ENCODE peak calls at places on chromosomes 1 and 21, in ten cellular contexts. D is AG09319; V is GM10248; B is OCI-LY7; F is fibroblast of mammary gland; G is left ventricle myocardium inferior; R is HFF-Myc; J is type B pancreatic cell; T is endothelial cell; O is CD8-positive, alpha-beta T cell. X is an unnamed sample.

GRCh38 chr1:183580281-183580682 is 10.0 kb downstream of the NCF2 start:
- DNase-seq in G (no peak), T (peak; percentile 59), J (no peak), F (peak; percentile 31), R (no peak), O (no peak), B (peak; percentile 38), D (no peak), V (peak; percentile 49), X (no peak)

GRCh38 chr1:17904290-17904689 is 149.2 kb downstream of the ACTL8 start:
- DNase-seq in T (no peak), G (no peak), B (no peak), J (no peak), F (no peak), D (no peak), O (no peak), R (no peak), V (no peak), X (no peak)

GRCh38 chr1:156245451-156246232 is 2.2 kb downstream of the PAQR6 start:
- DNase-seq in B (no peak), V (peak; percentile 67), D (no peak), O (peak; percentile 65), R (no peak), T (peak; percentile 46), G (no peak), F (no peak), J (no peak), X (no peak)

GRCh38 chr21:34189506-34189905 is 116.1 kb downstream of the MRPS6 start:
- DNase-seq in J (no peak), B (no peak), T (no peak), V (no peak), R (no peak), F (no peak), O (no peak), D (no peak), G (no peak), X (no peak)

GRCh38 chr1:8661185-8662110 is 156.0 kb downstream of the RERE start:
- DNase-seq in J (no peak), V (peak; percentile 35), F (peak; percentile 94), O (no peak), G (no peak), R (peak; percentile 81), B (no peak), D (no peak), T (no peak), X (no peak)

GRCh38 chr1:1987142-1987510 is 16.5 kb downstream of the CFAP74 start:
- DNase-seq in T (no peak), G (no peak), B (no peak), J (no peak), F (no peak), O (no peak), D (no peak), R (no peak), V (no peak), X (no peak)

GRCh38 chr21:21003701-21004100 is 5.5 kb downstream of the NCAM2 start:
- DNase-seq in G (no peak), T (peak; percentile 32), J (no peak), V (no peak), R (peak; percentile 12), D (no peak), O (no peak), B (peak; percentile 1), F (peak; percentile 50), X (no peak)

GRCh38 chr1:174021611-174022079 is 512 bp downstream of the RC3H1 start:
- DNase-seq in R (no peak), G (peak; percentile 47), O (no peak), V (peak; percentile 43), T (peak; percentile 56), J (peak; percentile 75), B (peak; percentile 62), D (no peak), F (no peak), X (no peak)

GRCh38 chr1:197736689-197737088 is 38.6 kb downstream of the DENND1B start:
- DNase-seq in O (no peak), D (peak; percentile 18), F (peak; percentile 46), J (no peak), B (no peak), R (no peak), G (no peak), V (no peak), T (no peak), X (no peak)

GRCh38 chr1:230849451-230850194 is 18.7 kb downstream of the C1orf198 start:
- DNase-seq in V (no peak), G (peak; percentile 62), J (no peak), O (no peak), D (peak; percentile 77), F (peak; percentile 95), T (no peak), R (peak; percentile 57), B (no peak), X (no peak)

GRCh38 chr1:148264374-148265276 is 112.5 kb upstream of the NBPF11 start:
- DNase-seq in R (peak; percentile 85), B (no peak), J (no peak), D (no peak), T (no peak), V (no peak), F (peak; percentile 91), O (no peak), G (no peak), X (no peak)

GRCh38 chr1:86154581-86155060 is 2.0 kb downstream of the COL24A1 start:
- DNase-seq in J (peak; percentile 67), T (peak; percentile 13), G (no peak), R (peak; percentile 59), B (no peak), F (peak; percentile 28), D (no peak), O (no peak), V (no peak), X (no peak)

GRCh38 chr1:86218859-86219258 is 62.3 kb upstream of the COL24A1 start:
- DNase-seq in O (no peak), F (no peak), R (no peak), T (no peak), B (peak; percentile 63), G (no peak), J (no peak), D (no peak), V (no peak), X (no peak)

GRCh38 chr1:161131721-161132409 is 602 bp downstream of the DEDD start:
- DNase-seq in R (no peak), B (no peak), D (no peak), G (no peak), V (peak; percentile 35), F (peak; percentile 29), T (no peak), O (no peak), J (no peak), X (no peak)

GRCh38 chr1:87744763-87745162 is 416.1 kb downstream of the LMO4 start:
- DNase-seq in V (no peak), G (no peak), R (no peak), B (no peak), O (no peak), F (no peak), T (no peak), J (no peak), D (no peak), X (no peak)

GRCh38 chr1:178531897-178532296 is 19.0 kb downstream of the TEX35 start:
- DNase-seq in V (no peak), D (no peak), T (no peak), O (no peak), R (no peak), F (no peak), G (no peak), J (no peak), B (no peak), X (no peak)

GRCh38 chr1:30877205-30877912 is 31.2 kb downstream of the SDC3 start:
- DNase-seq in R (no peak), D (peak; percentile 82), F (peak; percentile 80), V (no peak), B (no peak), T (peak; percentile 32), J (no peak), O (no peak), G (peak; percentile 71), X (no peak)

GRCh38 chr21:9772348-9772672 is 749.1 kb upstream of the TPTE start:
- DNase-seq in V (no peak), T (no peak), J (no peak), O (no peak), G (no peak), F (no peak), B (no peak), D (no peak), R (no peak), X (no peak)
- TF ChIP-seq CTCF in V (no peak), T (no peak), J (no peak), O (no peak), G (no peak), F (no peak), B (no peak), D (no peak), R (no peak), X (no peak)

GRCh38 chr1:166089804-166090203 is 77.0 kb downstream of the FAM78B start:
- DNase-seq in V (peak; percentile 38), D (no peak), J (no peak), O (no peak), B (no peak), F (no peak), R (no peak), T (no peak), G (no peak), X (no peak)
- TF ChIP-seq CTCF in V (peak; percentile 16), D (no peak), J (peak; percentile 23), O (no peak), B (no peak), F (no peak), R (no peak), T (no peak), G (no peak), X (no peak)

GRCh38 chr1:94527447-94528031 is 14.0 kb downstream of the F3 start:
- DNase-seq in V (peak; percentile 1), D (no peak), G (no peak), F (peak; percentile 55), T (no peak), B (no peak), R (no peak), J (no peak), O (no peak), X (no peak)
- TF ChIP-seq CTCF in V (no peak), D (no peak), G (no peak), F (peak; percentile 6), T (no peak), B (no peak), R (no peak), J (peak; percentile 34), O (no peak), X (no peak)

GRCh38 chr1:59714966-59715365 is 99.8 kb upstream of the HOOK1 start:
- DNase-seq in D (no peak), F (no peak), T (no peak), G (no peak), R (no peak), O (no peak), J (no peak), B (no peak), V (no peak), X (no peak)

GRCh38 chr1:59718064-59718988 is 96.4 kb upstream of the HOOK1 start:
- DNase-seq in F (peak; percentile 30), G (no peak), V (no peak), O (no peak), R (no peak), D (no peak), T (no peak), J (no peak), B (no peak), X (no peak)

GRCh38 chr1:59718989-59719360 is 95.8 kb upstream of the HOOK1 start:
- DNase-seq in O (no peak), F (no peak), J (no peak), D (no peak), V (no peak), R (no peak), B (no peak), T (no peak), G (peak; percentile 58), X (no peak)

GRCh38 chr1:59716551-59717231 is 98.1 kb upstream of the HOOK1 start:
- DNase-seq in J (no peak), T (peak; percentile 9), V (no peak), F (no peak), B (no peak), G (no peak), D (no peak), R (no peak), O (no peak), X (no peak)

GRCh38 chr1:59720716-59721115 is 94.0 kb upstream of the HOOK1 start:
- DNase-seq in D (no peak), T (no peak), F (no peak), J (no peak), R (no peak), B (no peak), O (no peak), G (no peak), V (no peak), X (no peak)
- TF ChIP-seq CTCF in D (no peak), T (no peak), F (no peak), J (no peak), R (no peak), B (no peak), O (no peak), G (no peak), V (no peak), X (no peak)